ENCODE peak calls at places on chromosome 14, in seven cellular contexts. C is hepatocyte, S is neural progenitor cell, N is MM.1S, A is OCI-LY7, U is SK-N-SH, I is PC-3. J is an unnamed sample.
A peak's percentile ranks its signal among the peaks of the same experiment; 100 is the strongest.

GRCh38 chr14:73008501-73008900 is 18.4 kb downstream of the ZFYVE1 start:
- DNase-seq in C (no peak), S (no peak), N (no peak), A (no peak), U (no peak), I (no peak), J (peak; percentile 49)

GRCh38 chr14:94097091-94097490 is 13.4 kb upstream of the IFI27 start:
- DNase-seq in C (no peak), S (no peak), N (no peak), A (no peak), U (no peak), I (no peak), J (no peak)

GRCh38 chr14:75226755-75227544 is 50.5 kb upstream of the TMED10 start:
- DNase-seq in C (no peak), S (no peak), N (no peak), A (no peak), U (no peak), I (no peak), J (no peak)

GRCh38 chr14:102579696-102580551 is 12.5 kb upstream of the RCOR1 start:
- DNase-seq in C (peak; percentile 39), S (no peak), N (no peak), A (no peak), U (peak; percentile 66), I (peak; percentile 81), J (peak; percentile 92)

GRCh38 chr14:90871605-90872233 is 55.5 kb upstream of the TTC7B start:
- DNase-seq in C (no peak), S (no peak), N (no peak), A (no peak), U (no peak), I (peak; percentile 76), J (peak; percentile 58)

GRCh38 chr14:58607571-58608317 is 30.0 kb upstream of the DACT1 start:
- DNase-seq in C (no peak), S (no peak), N (no peak), A (no peak), U (no peak), I (peak; percentile 84), J (peak; percentile 94)

GRCh38 chr14:22071001-22071400 is 397.4 kb upstream of the OR4E1 start:
- DNase-seq in C (no peak), S (no peak), N (peak; percentile 67), A (peak; percentile 71), U (no peak), I (no peak), J (no peak)

GRCh38 chr14:22885975-22886374 is 3.0 kb downstream of the REM2 start:
- DNase-seq in C (no peak), S (no peak), N (no peak), A (no peak), U (no peak), I (no peak), J (no peak)

DNA sequence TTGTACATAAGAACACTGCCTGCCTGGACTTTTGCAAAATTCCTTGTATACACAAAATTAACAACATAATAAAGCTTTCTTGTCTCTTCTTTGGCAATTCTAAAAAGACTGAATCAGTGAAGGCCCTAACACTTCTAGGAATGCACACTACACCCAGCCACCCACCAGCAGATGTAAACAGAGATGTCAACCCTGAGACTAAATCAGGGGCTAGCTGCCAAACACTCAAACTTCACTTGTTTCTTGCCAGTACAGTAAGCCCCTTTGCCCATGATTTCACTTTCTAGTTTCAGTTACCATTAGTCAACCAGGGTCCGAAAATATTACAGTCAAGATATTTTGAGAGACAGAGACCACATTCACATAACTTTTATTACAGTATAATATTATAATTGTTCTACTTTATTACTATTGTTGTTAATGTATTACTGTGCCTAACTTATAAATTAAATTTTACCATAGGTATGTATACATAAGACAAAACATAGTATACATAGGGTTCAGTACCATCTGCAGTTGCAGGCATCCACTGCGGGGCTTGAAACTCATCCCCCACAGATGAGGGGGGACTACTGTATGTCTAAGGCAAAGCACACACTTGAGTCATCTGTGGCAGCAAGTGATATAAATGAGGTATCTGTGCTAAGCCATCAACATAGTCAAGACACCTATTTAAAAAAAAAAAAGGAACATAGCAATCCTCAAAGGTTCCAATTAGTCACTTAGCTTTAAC is 15.3 kb downstream of the DCAF5 start:
- DNase-seq in C (no peak), S (no peak), N (no peak), A (no peak), U (no peak), I (no peak), J (peak; percentile 47)
- H3K79me2 ChIP-seq in C (peaks cover 95% of the 10 kb centered on the region), S (peaks cover 69% of the 10 kb centered on the region), N (peaks cover 51% of the 10 kb centered on the region), A (peaks cover 24% of the 10 kb centered on the region), U (peaks cover 84% of the 10 kb centered on the region), I (peaks cover 81% of the 10 kb centered on the region), J (peaks cover 86% of the 10 kb centered on the region)

GRCh38 chr14:50045039-50045711 is 71.2 kb downstream of the VCPKMT start:
- DNase-seq in C (peak; percentile 73), S (no peak), N (peak; percentile 16), A (peak; percentile 77), U (peak; percentile 32), I (peak; percentile 97), J (peak; percentile 90)
- TF ChIP-seq EZH2phosphoT487 in C (no peak), S (no peak), N (no peak), A (no peak), U (no peak), I (no peak), J (no peak)

GRCh38 chr14:98614741-98615140 is 657.3 kb downstream of the BCL11B start:
- DNase-seq in C (no peak), S (no peak), N (no peak), A (no peak), U (no peak), I (no peak), J (no peak)
- H3K79me2 ChIP-seq in C (no peaks in the 10 kb centered on the region), S (no peaks in the 10 kb centered on the region), N (no peaks in the 10 kb centered on the region), A (no peaks in the 10 kb centered on the region), U (no peaks in the 10 kb centered on the region), I (no peaks in the 10 kb centered on the region), J (no peaks in the 10 kb centered on the region)

GRCh38 chr14:38278035-38278434 is 22.1 kb upstream of the CLEC14A start:
- DNase-seq in C (no peak), S (no peak), N (no peak), A (no peak), U (no peak), I (peak; percentile 42), J (no peak)
- TF ChIP-seq EZH2phosphoT487 in C (no peak), S (no peak), N (no peak), A (no peak), U (no peak), I (no peak), J (no peak)

J was measured in GM23248.